ENCODE peak calls at places on chromosomes 12 and 14, in four cellular contexts. O, D, L and A are unnamed samples.
A peak's percentile ranks its signal among the peaks of the same experiment; 100 is the strongest.

GRCh38 chr12:49225551-49226166 is 36.8 kb upstream of the TUBA1A start:
- DNase-seq in O (no peak), L (no peak), D (peak; percentile 77), A (no peak)

GRCh38 chr14:32202468-32202865 is 602 bp downstream of the RNU6-8 start:
- DNase-seq in D (peak; percentile 56), L (no peak), O (no peak), A (no peak)

GRCh38 chr12:122064780-122065588 is 13.6 kb upstream of the MLXIP start:
- DNase-seq in D (peak; percentile 91), O (peak; percentile 84), L (no peak), A (peak; percentile 94)

GRCh38 chr12:111686574-111687105 is 787 bp downstream of the ACAD10 start:
- DNase-seq in D (peak; percentile 48), O (no peak), L (no peak), A (no peak)

GRCh38 chr14:105095236-105095805 is 30.1 kb upstream of the GPR132 start:
- DNase-seq in L (no peak), D (no peak), O (no peak), A (peak; percentile 84)

GRCh38 chr12:51403159-51403558 is 12.0 kb upstream of the GALNT6 start:
- DNase-seq in L (no peak), O (no peak), D (no peak), A (peak; percentile 38)

GRCh38 chr12:9787340-9787737 is 26.6 kb upstream of the CD69 start:
- DNase-seq in L (no peak), D (peak; percentile 76), O (no peak), A (no peak)

GRCh38 chr12:57759360-57759980 is 4.6 kb downstream of the MARCHF9 start:
- DNase-seq in O (no peak), L (no peak), D (peak; percentile 55), A (peak; percentile 82)

GRCh38 chr14:36208690-36209278 is 32.3 kb upstream of the PTCSC3 start:
- DNase-seq in L (no peak), D (no peak), O (no peak), A (no peak)

GRCh38 chr12:3770891-3771290 is 18.0 kb upstream of the CRACR2A start:
- DNase-seq in O (no peak), D (peak; percentile 91), L (no peak), A (peak; percentile 87)

GRCh38 chr14:35384386-35385041 is 20.0 kb downstream of the NFKBIA start:
- DNase-seq in L (no peak), D (peak; percentile 98), O (peak; percentile 81), A (peak; percentile 91)

GRCh38 chr14:101473795-101474562 is 87.3 kb upstream of the DIO3 start:
- DNase-seq in D (no peak), L (no peak), O (no peak), A (no peak)

GRCh38 chr12:9707864-9708808 is 24.8 kb downstream of the CLECL1 start:
- DNase-seq in D (peak; percentile 80), L (no peak), O (no peak), A (peak; percentile 41)

GRCh38 chr12:50242751-50243191 is 40.5 kb downstream of the LIMA1 start:
- DNase-seq in L (no peak), D (peak; percentile 63), O (no peak), A (peak; percentile 53)

GRCh38 chr14:77014004-77014604 is 14.4 kb downstream of the IRF2BPL start:
- DNase-seq in L (no peak), O (peak; percentile 87), D (peak; percentile 73), A (peak; percentile 56)

GRCh38 chr12:66182956-66183355 is 6.1 kb upstream of the IRAK3 start:
- DNase-seq in L (no peak), O (no peak), D (no peak), A (no peak)

DNA sequence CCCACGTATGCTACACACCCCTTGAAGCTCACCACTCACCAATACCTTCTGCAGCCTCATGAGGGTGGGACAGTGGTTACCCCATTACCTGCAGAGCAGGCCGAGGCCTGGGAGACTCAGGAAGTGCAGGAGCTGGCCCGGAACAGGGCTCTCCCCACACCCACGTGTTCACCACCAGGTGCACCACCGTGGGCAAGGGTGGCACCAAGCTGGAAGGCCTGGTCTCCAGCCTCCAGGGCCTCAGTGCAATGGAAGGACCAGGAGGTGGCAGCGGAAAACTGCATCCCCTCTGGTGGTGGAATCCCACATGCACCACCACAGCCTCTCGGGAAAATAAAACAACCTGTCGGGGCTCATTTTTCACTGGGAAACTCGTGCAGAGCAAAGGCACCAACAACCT is 36.4 kb downstream of the ITPK1 start:
- DNase-seq in D (no peak), L (no peak), O (no peak), A (peak; percentile 8)
- TF ChIP-seq CTCF in D (peak; percentile 23), L (no peak), O (no peak), A (peak; percentile 8)

GRCh38 chr12:19994970-19995369 is 373.4 kb upstream of the PDE3A start:
- DNase-seq in O (no peak), D (peak; percentile 41), L (no peak), A (no peak)
- TF ChIP-seq CTCF in O (no peak), D (peak; percentile 42), L (no peak), A (peak; percentile 35)

DNA sequence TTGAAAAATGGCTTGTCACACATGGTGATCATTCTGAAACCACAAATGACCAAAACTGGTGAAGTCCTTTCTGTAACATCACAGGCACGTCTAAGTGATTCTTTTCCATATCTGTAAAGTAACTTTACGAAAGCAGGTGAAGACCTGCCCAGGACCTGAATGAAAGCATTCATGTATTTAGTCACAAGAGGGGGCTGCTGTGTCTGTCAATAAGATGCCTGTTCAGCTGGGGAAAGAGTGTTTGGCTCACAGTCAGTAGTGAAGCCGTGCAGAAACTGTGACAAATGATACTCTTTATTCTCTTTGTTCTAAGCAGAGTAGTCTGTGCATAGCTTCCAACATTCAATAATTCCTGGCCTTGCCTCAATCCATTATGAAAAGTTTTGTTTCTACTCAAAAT is 373.5 kb upstream of the OR4E1 start:
- DNase-seq in L (no peak), O (no peak), D (peak; percentile 36), A (no peak)
- TF ChIP-seq CTCF in L (no peak), O (no peak), D (peak; percentile 43), A (no peak)

DNA sequence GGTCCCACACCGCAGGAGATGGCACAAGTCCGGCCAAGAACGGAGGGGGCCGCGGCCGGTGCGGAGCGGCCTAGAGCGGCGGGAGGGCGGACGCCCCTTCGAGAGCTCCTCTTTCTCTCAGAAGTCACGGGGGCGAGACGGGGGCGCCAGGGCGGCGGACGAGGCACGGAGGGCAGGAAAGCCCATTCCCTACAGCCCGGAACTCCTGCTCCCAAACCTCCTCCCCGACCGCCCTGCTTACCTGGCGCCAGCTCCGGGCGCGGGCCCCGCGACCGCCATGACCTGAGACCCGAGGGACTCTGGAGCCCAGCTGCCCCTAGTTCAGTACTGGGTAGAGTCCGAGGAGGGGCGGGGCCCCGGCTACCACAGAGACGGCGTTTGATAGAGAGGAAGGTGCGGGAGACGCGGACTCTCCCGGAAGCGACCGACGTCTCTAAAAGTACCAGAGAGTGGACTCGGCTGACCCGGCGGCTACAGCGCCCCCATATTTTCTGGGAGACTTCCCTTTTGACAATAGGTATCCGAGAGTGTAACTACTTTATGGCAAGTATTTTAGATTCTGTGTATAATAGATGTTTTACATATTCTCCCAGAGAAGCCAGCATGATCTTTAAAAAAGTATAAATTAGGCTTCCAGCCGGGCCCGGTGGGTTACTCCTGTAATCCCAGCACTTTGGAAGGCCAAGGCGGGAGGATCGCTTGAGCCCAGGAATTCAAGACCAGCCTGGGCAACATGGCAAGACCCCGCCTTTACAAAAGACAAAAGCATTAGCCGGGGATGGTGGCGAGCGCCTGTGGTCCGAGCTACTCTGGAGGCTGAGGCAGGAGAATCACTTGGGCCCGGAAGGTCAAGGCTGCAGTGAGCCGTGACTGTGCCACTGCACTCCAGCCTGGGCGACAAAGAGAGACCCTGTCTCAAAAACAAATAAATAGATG is at the start of gene ABCD4:
- DNase-seq in D (peak; percentile 93), L (peak; percentile 89), O (peak; percentile 95), A (peak; percentile 96)
- TF ChIP-seq CTCF in D (peak; percentile 55), L (no peak), O (peak; percentile 11), A (peak; percentile 71)

DNA sequence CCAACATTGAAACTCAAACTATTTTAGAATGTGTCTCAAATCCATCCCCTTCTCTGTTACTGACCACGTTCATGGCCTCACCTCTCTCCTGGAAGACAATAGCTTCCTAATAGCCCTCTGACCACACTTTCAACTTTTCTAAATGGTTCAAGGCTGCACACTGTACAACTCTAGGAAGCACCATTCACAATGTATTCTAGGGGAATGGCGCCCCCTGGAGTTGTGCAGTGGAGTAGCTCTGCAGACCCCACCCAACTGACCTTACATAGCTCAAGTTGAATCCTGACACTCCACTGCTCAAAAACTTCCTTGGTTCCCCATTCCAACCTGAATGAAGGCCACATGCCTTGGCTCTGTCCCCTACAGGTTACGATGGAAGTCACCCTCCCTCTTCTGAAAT is 77.6 kb downstream of the GAS2L3 start:
- DNase-seq in D (no peak), L (no peak), O (no peak), A (no peak)
- TF ChIP-seq CTCF in D (peak; percentile 27), L (no peak), O (no peak), A (peak; percentile 11)

DNA sequence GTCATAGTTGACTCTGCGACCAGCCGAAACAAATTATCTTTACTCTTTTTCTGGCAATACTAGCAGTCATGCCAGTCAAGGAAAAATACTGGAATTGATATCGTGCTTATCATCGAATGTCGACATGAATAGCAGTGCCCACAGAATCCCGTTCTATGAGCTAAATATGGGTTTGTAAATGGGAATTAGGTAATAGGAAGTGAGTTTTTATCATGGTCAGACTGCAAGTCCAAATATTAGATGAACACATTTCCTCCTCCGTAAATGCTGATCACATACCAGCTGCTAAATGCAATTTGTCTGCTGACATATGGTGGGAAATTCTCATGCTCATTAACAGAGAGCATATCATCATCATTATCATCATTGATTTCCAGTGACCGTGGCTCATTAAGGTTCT is 998.8 kb upstream of the TMEM132C start:
- DNase-seq in L (no peak), O (no peak), D (no peak), A (no peak)
- TF ChIP-seq CTCF in L (no peak), O (no peak), D (no peak), A (no peak)

GRCh38 chr12:48002773-48003218 is 1.5 kb downstream of the COL2A1 start:
- DNase-seq in L (no peak), D (peak; percentile 33), O (peak; percentile 72), A (peak; percentile 82)
- TF ChIP-seq CTCF in L (no peak), D (no peak), O (no peak), A (no peak)